ENCODE peak calls at places on chromosome 4, in six cellular contexts. One of them, this sample, is unnamed.

GRCh38 chr4:38670939-38671593 is 7.1 kb downstream of the KLF3 start:
- ATAC-seq in HepG2: no peak
- ATAC-seq in naive thymus-derived CD4-positive, alpha-beta T cell: no peak
- ATAC-seq in PC-3: no peak
- ATAC-seq in mucosa of descending colon: no peak
- ATAC-seq in heart left ventricle: no peak
- ATAC-seq in this sample: no peak

GRCh38 chr4:182144621-182145359 is 98.4 kb upstream of the TENM3 start:
- ATAC-seq in HepG2: peak; percentile 73
- ATAC-seq in naive thymus-derived CD4-positive, alpha-beta T cell: no peak
- ATAC-seq in PC-3: peak; percentile 57
- ATAC-seq in mucosa of descending colon: no peak
- ATAC-seq in heart left ventricle: peak; percentile 33
- ATAC-seq in this sample: peak; percentile 33

GRCh38 chr4:18297684-18298083 is 276.1 kb upstream of the LCORL start:
- ATAC-seq in HepG2: no peak
- ATAC-seq in naive thymus-derived CD4-positive, alpha-beta T cell: no peak
- ATAC-seq in PC-3: no peak
- ATAC-seq in mucosa of descending colon: no peak
- ATAC-seq in heart left ventricle: no peak
- ATAC-seq in this sample: no peak

GRCh38 chr4:2934077-2934812 is 29.0 kb downstream of the NOP14 start:
- ATAC-seq in HepG2: no peak
- ATAC-seq in naive thymus-derived CD4-positive, alpha-beta T cell: peak; percentile 32
- ATAC-seq in PC-3: peak; percentile 7
- ATAC-seq in mucosa of descending colon: peak; percentile 25
- ATAC-seq in heart left ventricle: peak; percentile 34
- ATAC-seq in this sample: peak; percentile 65

GRCh38 chr4:103018391-103019318 is 850 bp downstream of the SLC9B1 start:
- ATAC-seq in HepG2: peak; percentile 56
- ATAC-seq in naive thymus-derived CD4-positive, alpha-beta T cell: no peak
- ATAC-seq in PC-3: peak; percentile 7
- ATAC-seq in mucosa of descending colon: peak; percentile 30
- ATAC-seq in heart left ventricle: peak; percentile 30
- ATAC-seq in this sample: peak; percentile 34

GRCh38 chr4:147933316-147933715 is 201.4 kb downstream of the ARHGAP10 start:
- ATAC-seq in HepG2: no peak
- ATAC-seq in naive thymus-derived CD4-positive, alpha-beta T cell: peak; percentile 40
- ATAC-seq in PC-3: no peak
- ATAC-seq in mucosa of descending colon: peak; percentile 66
- ATAC-seq in heart left ventricle: peak; percentile 44
- ATAC-seq in this sample: no peak

GRCh38 chr4:766559-767283 is 59.2 kb downstream of the CPLX1 start:
- ATAC-seq in HepG2: no peak
- ATAC-seq in naive thymus-derived CD4-positive, alpha-beta T cell: no peak
- ATAC-seq in PC-3: no peak
- ATAC-seq in mucosa of descending colon: no peak
- ATAC-seq in heart left ventricle: no peak
- ATAC-seq in this sample: no peak

GRCh38 chr4:108031427-108032083 is 41.9 kb downstream of the HADH start:
- ATAC-seq in HepG2: no peak
- ATAC-seq in naive thymus-derived CD4-positive, alpha-beta T cell: no peak
- ATAC-seq in PC-3: no peak
- ATAC-seq in mucosa of descending colon: no peak
- ATAC-seq in heart left ventricle: no peak
- ATAC-seq in this sample: no peak

GRCh38 chr4:166153539-166153938 is 280.5 kb downstream of the TLL1 start:
- ATAC-seq in HepG2: no peak
- ATAC-seq in naive thymus-derived CD4-positive, alpha-beta T cell: no peak
- ATAC-seq in PC-3: peak; percentile 54
- ATAC-seq in mucosa of descending colon: no peak
- ATAC-seq in heart left ventricle: peak; percentile 87
- ATAC-seq in this sample: peak; percentile 66

GRCh38 chr4:95539056-95539455 is 9.7 kb downstream of the UNC5C start:
- ATAC-seq in HepG2: no peak
- ATAC-seq in naive thymus-derived CD4-positive, alpha-beta T cell: no peak
- ATAC-seq in PC-3: no peak
- ATAC-seq in mucosa of descending colon: no peak
- ATAC-seq in heart left ventricle: no peak
- ATAC-seq in this sample: no peak

GRCh38 chr4:82431026-82431745 is 796 bp downstream of the ENOPH1 start:
- ATAC-seq in HepG2: peak; percentile 1
- ATAC-seq in naive thymus-derived CD4-positive, alpha-beta T cell: no peak
- ATAC-seq in PC-3: peak; percentile 2
- ATAC-seq in mucosa of descending colon: peak; percentile 33
- ATAC-seq in heart left ventricle: no peak
- ATAC-seq in this sample: no peak

GRCh38 chr4:98516441-98517323 is 141.7 kb downstream of the TSPAN5 start:
- ATAC-seq in HepG2: no peak
- ATAC-seq in naive thymus-derived CD4-positive, alpha-beta T cell: no peak
- ATAC-seq in PC-3: peak; percentile 18
- ATAC-seq in mucosa of descending colon: no peak
- ATAC-seq in heart left ventricle: no peak
- ATAC-seq in this sample: no peak

GRCh38 chr4:75099321-75099720 is 166.4 kb downstream of the PARM1 start:
- ATAC-seq in HepG2: no peak
- ATAC-seq in naive thymus-derived CD4-positive, alpha-beta T cell: no peak
- ATAC-seq in PC-3: no peak
- ATAC-seq in mucosa of descending colon: peak; percentile 99
- ATAC-seq in heart left ventricle: no peak
- ATAC-seq in this sample: no peak

GRCh38 chr4:129326810-129327209 is 230.9 kb downstream of the C4orf33 start:
- ATAC-seq in HepG2: no peak
- ATAC-seq in naive thymus-derived CD4-positive, alpha-beta T cell: peak; percentile 34
- ATAC-seq in PC-3: peak; percentile 27
- ATAC-seq in mucosa of descending colon: no peak
- ATAC-seq in heart left ventricle: no peak
- ATAC-seq in this sample: no peak

GRCh38 chr4:1616574-1616964 is 67.5 kb downstream of the FAM53A start:
- ATAC-seq in HepG2: no peak
- ATAC-seq in naive thymus-derived CD4-positive, alpha-beta T cell: no peak
- ATAC-seq in PC-3: no peak
- ATAC-seq in mucosa of descending colon: no peak
- ATAC-seq in heart left ventricle: no peak
- ATAC-seq in this sample: no peak

GRCh38 chr4:99642725-99643489 is 14.7 kb downstream of the C4orf54 start:
- ATAC-seq in HepG2: no peak
- ATAC-seq in naive thymus-derived CD4-positive, alpha-beta T cell: no peak
- ATAC-seq in PC-3: no peak
- ATAC-seq in mucosa of descending colon: no peak
- ATAC-seq in heart left ventricle: peak; percentile 98
- ATAC-seq in this sample: peak; percentile 55

GRCh38 chr4:89247951-89248350 is 59.6 kb downstream of the GPRIN3 start:
- ATAC-seq in HepG2: no peak
- ATAC-seq in naive thymus-derived CD4-positive, alpha-beta T cell: no peak
- ATAC-seq in PC-3: no peak
- ATAC-seq in mucosa of descending colon: no peak
- ATAC-seq in heart left ventricle: no peak
- ATAC-seq in this sample: no peak

GRCh38 chr4:3736290-3736689 is 29.9 kb upstream of the ADRA2C start:
- ATAC-seq in HepG2: no peak
- ATAC-seq in naive thymus-derived CD4-positive, alpha-beta T cell: no peak
- ATAC-seq in PC-3: no peak
- ATAC-seq in mucosa of descending colon: no peak
- ATAC-seq in heart left ventricle: no peak
- ATAC-seq in this sample: no peak

GRCh38 chr4:36237366-36238353 is 6.7 kb downstream of the ARAP2 start:
- ATAC-seq in HepG2: no peak
- ATAC-seq in naive thymus-derived CD4-positive, alpha-beta T cell: no peak
- ATAC-seq in PC-3: no peak
- ATAC-seq in mucosa of descending colon: no peak
- ATAC-seq in heart left ventricle: no peak
- ATAC-seq in this sample: no peak

GRCh38 chr4:113725963-113726362 is 35.6 kb downstream of the CAMK2D start:
- ATAC-seq in HepG2: no peak
- ATAC-seq in naive thymus-derived CD4-positive, alpha-beta T cell: no peak
- ATAC-seq in PC-3: no peak
- ATAC-seq in mucosa of descending colon: no peak
- ATAC-seq in heart left ventricle: no peak
- ATAC-seq in this sample: no peak

GRCh38 chr4:164949448-164950118 is 27.9 kb downstream of the TRIM61 start:
- ATAC-seq in HepG2: peak; percentile 59
- ATAC-seq in naive thymus-derived CD4-positive, alpha-beta T cell: no peak
- ATAC-seq in PC-3: no peak
- ATAC-seq in mucosa of descending colon: no peak
- ATAC-seq in heart left ventricle: no peak
- ATAC-seq in this sample: no peak

GRCh38 chr4:8222609-8223391 is 23.7 kb downstream of the SH3TC1 start:
- ATAC-seq in HepG2: no peak
- ATAC-seq in naive thymus-derived CD4-positive, alpha-beta T cell: no peak
- ATAC-seq in PC-3: no peak
- ATAC-seq in mucosa of descending colon: no peak
- ATAC-seq in heart left ventricle: no peak
- ATAC-seq in this sample: no peak

GRCh38 chr4:8247047-8247930 is 22.3 kb upstream of the HTRA3 start:
- ATAC-seq in HepG2: peak; percentile 79
- ATAC-seq in naive thymus-derived CD4-positive, alpha-beta T cell: no peak
- ATAC-seq in PC-3: no peak
- ATAC-seq in mucosa of descending colon: peak; percentile 32
- ATAC-seq in heart left ventricle: peak; percentile 79
- ATAC-seq in this sample: peak; percentile 85

GRCh38 chr4:115272585-115272984 is 159.2 kb upstream of the NDST4 start:
- ATAC-seq in HepG2: no peak
- ATAC-seq in naive thymus-derived CD4-positive, alpha-beta T cell: no peak
- ATAC-seq in PC-3: no peak
- ATAC-seq in mucosa of descending colon: no peak
- ATAC-seq in heart left ventricle: no peak
- ATAC-seq in this sample: no peak

GRCh38 chr4:185304944-185305690 is 90.6 kb downstream of the LRP2BP start:
- ATAC-seq in HepG2: peak; percentile 75
- ATAC-seq in naive thymus-derived CD4-positive, alpha-beta T cell: peak; percentile 59
- ATAC-seq in PC-3: peak; percentile 44
- ATAC-seq in mucosa of descending colon: peak; percentile 26
- ATAC-seq in heart left ventricle: peak; percentile 54
- ATAC-seq in this sample: no peak

GRCh38 chr4:86685401-86685800 is 91.3 kb downstream of the PTPN13 start:
- ATAC-seq in HepG2: no peak
- ATAC-seq in naive thymus-derived CD4-positive, alpha-beta T cell: no peak
- ATAC-seq in PC-3: no peak
- ATAC-seq in mucosa of descending colon: no peak
- ATAC-seq in heart left ventricle: no peak
- ATAC-seq in this sample: peak; percentile 53

GRCh38 chr4:109025471-109026076 is 262.7 kb upstream of the ETNPPL start:
- ATAC-seq in HepG2: no peak
- ATAC-seq in naive thymus-derived CD4-positive, alpha-beta T cell: no peak
- ATAC-seq in PC-3: no peak
- ATAC-seq in mucosa of descending colon: no peak
- ATAC-seq in heart left ventricle: no peak
- ATAC-seq in this sample: no peak

GRCh38 chr4:89024051-89024675 is 32.8 kb downstream of the FAM13A start:
- ATAC-seq in HepG2: peak; percentile 98
- ATAC-seq in naive thymus-derived CD4-positive, alpha-beta T cell: peak; percentile 99
- ATAC-seq in PC-3: peak; percentile 81
- ATAC-seq in mucosa of descending colon: peak; percentile 97
- ATAC-seq in heart left ventricle: peak; percentile 96
- ATAC-seq in this sample: peak; percentile 96

GRCh38 chr4:139452000-139452399 is 1.9 kb upstream of the RAB33B start:
- ATAC-seq in HepG2: no peak
- ATAC-seq in naive thymus-derived CD4-positive, alpha-beta T cell: no peak
- ATAC-seq in PC-3: no peak
- ATAC-seq in mucosa of descending colon: no peak
- ATAC-seq in heart left ventricle: no peak
- ATAC-seq in this sample: no peak
- H3K4me3 ChIP-seq in HepG2: peak overlapping the region; percentile 93
- H3K4me3 ChIP-seq in naive thymus-derived CD4-positive, alpha-beta T cell: peak overlapping the region; percentile 97
- H3K4me3 ChIP-seq in PC-3: peak overlapping the region; percentile 99
- H3K4me3 ChIP-seq in mucosa of descending colon: no peak overlapping the region
- H3K4me3 ChIP-seq in heart left ventricle: no peak overlapping the region
- H3K4me3 ChIP-seq in this sample: no peak overlapping the region

GRCh38 chr4:143343276-143343831 is 6.7 kb downstream of the GAB1 start:
- ATAC-seq in HepG2: no peak
- ATAC-seq in naive thymus-derived CD4-positive, alpha-beta T cell: no peak
- ATAC-seq in PC-3: no peak
- ATAC-seq in mucosa of descending colon: no peak
- ATAC-seq in heart left ventricle: no peak
- ATAC-seq in this sample: no peak
- H3K4me3 ChIP-seq in HepG2: no peak overlapping the region
- H3K4me3 ChIP-seq in naive thymus-derived CD4-positive, alpha-beta T cell: no peak overlapping the region
- H3K4me3 ChIP-seq in PC-3: no peak overlapping the region
- H3K4me3 ChIP-seq in mucosa of descending colon: no peak overlapping the region
- H3K4me3 ChIP-seq in heart left ventricle: no peak overlapping the region
- H3K4me3 ChIP-seq in this sample: no peak overlapping the region

GRCh38 chr4:151227731-151228130 is 49.2 kb upstream of the PRSS48 start:
- ATAC-seq in HepG2: no peak
- ATAC-seq in naive thymus-derived CD4-positive, alpha-beta T cell: no peak
- ATAC-seq in PC-3: peak; percentile 51
- ATAC-seq in mucosa of descending colon: peak; percentile 53
- ATAC-seq in heart left ventricle: peak; percentile 79
- ATAC-seq in this sample: peak; percentile 88
- H3K4me3 ChIP-seq in HepG2: no peak overlapping the region
- H3K4me3 ChIP-seq in naive thymus-derived CD4-positive, alpha-beta T cell: no peak overlapping the region
- H3K4me3 ChIP-seq in PC-3: no peak overlapping the region
- H3K4me3 ChIP-seq in mucosa of descending colon: no peak overlapping the region
- H3K4me3 ChIP-seq in heart left ventricle: peak overlapping the region; percentile 41
- H3K4me3 ChIP-seq in this sample: peak overlapping the region; percentile 47

GRCh38 chr4:141131738-141132688 is 1.3 kb downstream of the RNF150 start:
- ATAC-seq in HepG2: peak; percentile 55
- ATAC-seq in naive thymus-derived CD4-positive, alpha-beta T cell: peak; percentile 13
- ATAC-seq in PC-3: no peak
- ATAC-seq in mucosa of descending colon: peak; percentile 32
- ATAC-seq in heart left ventricle: peak; percentile 17
- ATAC-seq in this sample: peak; percentile 29

GRCh38 chr4:141132689-141133145 is 552 bp downstream of the RNF150 start:
- ATAC-seq in HepG2: peak; percentile 69
- ATAC-seq in naive thymus-derived CD4-positive, alpha-beta T cell: peak; percentile 8
- ATAC-seq in PC-3: peak; percentile 43
- ATAC-seq in mucosa of descending colon: peak; percentile 51
- ATAC-seq in heart left ventricle: peak; percentile 81
- ATAC-seq in this sample: peak; percentile 68

GRCh38 chr4:141134051-141134450 is 782 bp upstream of the RNF150 start:
- ATAC-seq in HepG2: peak; percentile 34
- ATAC-seq in naive thymus-derived CD4-positive, alpha-beta T cell: no peak
- ATAC-seq in PC-3: peak; percentile 23
- ATAC-seq in mucosa of descending colon: no peak
- ATAC-seq in heart left ventricle: peak; percentile 19
- ATAC-seq in this sample: no peak

GRCh38 chr4:141133146-141134006 is at the start of gene RNF150:
- ATAC-seq in HepG2: peak; percentile 96
- ATAC-seq in naive thymus-derived CD4-positive, alpha-beta T cell: peak; percentile 60
- ATAC-seq in PC-3: peak; percentile 75
- ATAC-seq in mucosa of descending colon: peak; percentile 82
- ATAC-seq in heart left ventricle: peak; percentile 87
- ATAC-seq in this sample: peak; percentile 80

DNA sequence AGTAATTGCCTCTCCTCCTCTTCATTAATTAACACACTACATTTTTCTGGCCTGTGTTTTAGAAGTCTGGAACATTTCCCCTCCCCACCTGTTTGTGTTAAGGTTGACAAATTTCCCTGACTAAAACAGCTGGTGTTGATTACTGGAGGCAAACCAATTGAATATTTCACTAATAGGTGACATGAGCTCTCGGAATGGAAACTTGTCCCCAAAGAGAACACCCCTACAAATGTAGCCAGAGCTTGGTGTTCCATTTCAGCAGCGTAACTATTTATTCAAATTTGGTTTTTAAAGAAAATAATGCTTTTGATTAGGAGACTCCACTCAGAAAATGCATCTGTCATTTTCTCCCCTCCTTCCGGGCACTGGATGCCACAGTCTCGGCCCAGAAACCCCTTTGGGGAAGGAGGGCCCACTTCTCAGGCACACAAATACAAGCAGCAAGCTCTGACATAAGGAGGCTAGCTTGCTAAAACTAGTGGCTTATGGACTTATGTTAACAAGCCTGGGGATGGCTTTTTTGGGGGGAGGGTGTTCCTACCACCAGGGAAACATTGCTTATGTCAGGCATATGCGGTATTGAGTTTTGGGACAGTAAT is 2.2 kb downstream of the RNF150 start:
- ATAC-seq in HepG2: no peak
- ATAC-seq in naive thymus-derived CD4-positive, alpha-beta T cell: no peak
- ATAC-seq in PC-3: no peak
- ATAC-seq in mucosa of descending colon: no peak
- ATAC-seq in heart left ventricle: no peak
- ATAC-seq in this sample: no peak
- H3K4me3 ChIP-seq in HepG2: no peak overlapping the region
- H3K4me3 ChIP-seq in naive thymus-derived CD4-positive, alpha-beta T cell: no peak overlapping the region
- H3K4me3 ChIP-seq in PC-3: no peak overlapping the region
- H3K4me3 ChIP-seq in mucosa of descending colon: no peak overlapping the region
- H3K4me3 ChIP-seq in heart left ventricle: peak overlapping the region; percentile 84
- H3K4me3 ChIP-seq in this sample: peak overlapping the region; percentile 89

This sample was measured in gastroesophageal sphincter.